ENCODE peak calls at places on chromosome 2, in nine cellular contexts. Q, H, B, V, O, W, N, S and A are unnamed samples.

GRCh38 chr2:121501070-121501469 is 29.6 kb upstream of the RNU4ATAC start:
- DNase-seq in V (no peak), H (no peak), S (no peak), B (no peak), N (no peak), O (no peak), W (peak), Q (peak), A (no peak)

GRCh38 chr2:207362716-207363115 is 167.0 kb upstream of the CREB1 start:
- DNase-seq in B (no peak), V (no peak), S (no peak), O (no peak), Q (no peak), H (no peak), W (no peak), N (no peak), A (no peak)

GRCh38 chr2:102141915-102142828 is at the start of gene IL1R1:
- DNase-seq in N (no peak), S (no peak), H (peak), O (no peak), W (peak), Q (peak), V (no peak), B (peak), A (peak)

GRCh38 chr2:237473474-237474453 is 13.3 kb upstream of the MLPH start:
- DNase-seq in Q (no peak), N (no peak), B (no peak), S (no peak), O (no peak), H (no peak), V (no peak), W (peak), A (no peak)

GRCh38 chr2:72990695-72991438 is 73.5 kb downstream of the EMX1 start:
- DNase-seq in W (no peak), O (no peak), S (no peak), V (no peak), B (no peak), N (peak), H (peak), Q (no peak), A (no peak)

GRCh38 chr2:42319265-42319664 is 41.8 kb downstream of the COX7A2L start:
- DNase-seq in B (no peak), O (no peak), H (no peak), S (no peak), V (no peak), W (no peak), Q (no peak), N (no peak), A (no peak)

GRCh38 chr2:147223119-147223518 is 621.7 kb upstream of the ACVR2A start:
- DNase-seq in O (no peak), B (no peak), V (no peak), N (no peak), Q (no peak), S (no peak), H (no peak), W (no peak), A (no peak)

GRCh38 chr2:25566694-25567093 is 106.7 kb downstream of the DTNB start:
- DNase-seq in V (no peak), W (peak), S (no peak), H (peak), Q (no peak), O (peak), N (no peak), B (no peak), A (no peak)

GRCh38 chr2:204897561-204897960 is 352.3 kb downstream of the PARD3B start:
- DNase-seq in N (no peak), H (no peak), Q (no peak), B (no peak), V (no peak), O (no peak), W (peak), S (no peak), A (no peak)